ENCODE peak calls at places on chromosomes 7 and 10, in nine cellular contexts. One of them, this sample, is unnamed.

GRCh38 chr10:91006752-91007346 is 86.0 kb upstream of the ANKRD1 start:
- DNase-seq in lower lobe of right lung: no peak
- DNase-seq in fibroblast of the aortic adventitia: no peak
- DNase-seq in fibroblast of the conjunctiva: no peak
- DNase-seq in NCI-H1092: no peak
- DNase-seq in CD8-positive, alpha-beta memory T cell: no peak
- DNase-seq in G401: no peak
- DNase-seq in hepatocyte: no peak
- DNase-seq in COLO829: no peak
- DNase-seq in this sample: no peak

GRCh38 chr7:127683776-127684681 is 32.0 kb downstream of the SND1 start:
- DNase-seq in hepatocyte: no peak
- DNase-seq in fibroblast of the aortic adventitia: peak
- DNase-seq in NCI-H1092: no peak
- DNase-seq in fibroblast of the conjunctiva: peak
- DNase-seq in COLO829: no peak
- DNase-seq in lower lobe of right lung: no peak
- DNase-seq in G401: no peak
- DNase-seq in CD8-positive, alpha-beta memory T cell: no peak
- DNase-seq in this sample: no peak

GRCh38 chr7:156823441-156823840 is 69.5 kb downstream of the LMBR1 start:
- DNase-seq in G401: no peak
- DNase-seq in fibroblast of the conjunctiva: peak
- DNase-seq in CD8-positive, alpha-beta memory T cell: no peak
- DNase-seq in COLO829: no peak
- DNase-seq in NCI-H1092: no peak
- DNase-seq in hepatocyte: no peak
- DNase-seq in lower lobe of right lung: no peak
- DNase-seq in fibroblast of the aortic adventitia: peak
- DNase-seq in this sample: no peak

GRCh38 chr10:15719899-15720634 is at the start of gene ITGA8:
- DNase-seq in G401: no peak
- DNase-seq in lower lobe of right lung: no peak
- DNase-seq in hepatocyte: peak
- DNase-seq in fibroblast of the conjunctiva: no peak
- DNase-seq in CD8-positive, alpha-beta memory T cell: no peak
- DNase-seq in COLO829: no peak
- DNase-seq in fibroblast of the aortic adventitia: peak
- DNase-seq in NCI-H1092: no peak
- DNase-seq in this sample: no peak

GRCh38 chr10:6678211-6678803 is 98.2 kb upstream of the PRKCQ start:
- DNase-seq in lower lobe of right lung: no peak
- DNase-seq in fibroblast of the aortic adventitia: peak
- DNase-seq in G401: peak
- DNase-seq in NCI-H1092: no peak
- DNase-seq in hepatocyte: peak
- DNase-seq in CD8-positive, alpha-beta memory T cell: peak
- DNase-seq in fibroblast of the conjunctiva: peak
- DNase-seq in COLO829: peak
- DNase-seq in this sample: no peak

GRCh38 chr7:118872568-118872967 is 648.1 kb downstream of the ANKRD7 start:
- DNase-seq in NCI-H1092: no peak
- DNase-seq in lower lobe of right lung: no peak
- DNase-seq in G401: no peak
- DNase-seq in hepatocyte: peak
- DNase-seq in fibroblast of the aortic adventitia: no peak
- DNase-seq in COLO829: no peak
- DNase-seq in fibroblast of the conjunctiva: no peak
- DNase-seq in CD8-positive, alpha-beta memory T cell: no peak
- DNase-seq in this sample: no peak

GRCh38 chr7:22001345-22002004 is 55.8 kb upstream of the CDCA7L start:
- DNase-seq in COLO829: peak
- DNase-seq in fibroblast of the aortic adventitia: peak
- DNase-seq in lower lobe of right lung: no peak
- DNase-seq in hepatocyte: peak
- DNase-seq in G401: peak
- DNase-seq in CD8-positive, alpha-beta memory T cell: no peak
- DNase-seq in fibroblast of the conjunctiva: peak
- DNase-seq in NCI-H1092: no peak
- DNase-seq in this sample: peak

GRCh38 chr10:49608925-49609282 is 1.2 kb upstream of the SLC18A3 start:
- DNase-seq in lower lobe of right lung: no peak
- DNase-seq in NCI-H1092: no peak
- DNase-seq in fibroblast of the aortic adventitia: no peak
- DNase-seq in COLO829: no peak
- DNase-seq in hepatocyte: no peak
- DNase-seq in G401: no peak
- DNase-seq in fibroblast of the conjunctiva: no peak
- DNase-seq in CD8-positive, alpha-beta memory T cell: no peak
- DNase-seq in this sample: no peak

GRCh38 chr7:80841566-80842478 is 77.0 kb downstream of the SEMA3C start:
- DNase-seq in fibroblast of the aortic adventitia: no peak
- DNase-seq in NCI-H1092: no peak
- DNase-seq in G401: no peak
- DNase-seq in COLO829: no peak
- DNase-seq in CD8-positive, alpha-beta memory T cell: no peak
- DNase-seq in lower lobe of right lung: no peak
- DNase-seq in fibroblast of the conjunctiva: no peak
- DNase-seq in hepatocyte: no peak
- DNase-seq in this sample: no peak

GRCh38 chr7:64515330-64515729 is 47.5 kb downstream of the ZNF680 start:
- DNase-seq in hepatocyte: no peak
- DNase-seq in fibroblast of the conjunctiva: no peak
- DNase-seq in COLO829: no peak
- DNase-seq in NCI-H1092: no peak
- DNase-seq in lower lobe of right lung: no peak
- DNase-seq in fibroblast of the aortic adventitia: no peak
- DNase-seq in CD8-positive, alpha-beta memory T cell: no peak
- DNase-seq in G401: no peak
- DNase-seq in this sample: no peak

GRCh38 chr10:33927347-33927746 is 592.9 kb upstream of the NRP1 start:
- DNase-seq in CD8-positive, alpha-beta memory T cell: no peak
- DNase-seq in fibroblast of the conjunctiva: no peak
- DNase-seq in hepatocyte: no peak
- DNase-seq in NCI-H1092: no peak
- DNase-seq in lower lobe of right lung: no peak
- DNase-seq in G401: no peak
- DNase-seq in COLO829: peak
- DNase-seq in fibroblast of the aortic adventitia: no peak
- DNase-seq in this sample: no peak

GRCh38 chr10:69715156-69715898 is 85.3 kb downstream of the FAM241B start:
- DNase-seq in fibroblast of the conjunctiva: no peak
- DNase-seq in NCI-H1092: no peak
- DNase-seq in fibroblast of the aortic adventitia: peak
- DNase-seq in lower lobe of right lung: no peak
- DNase-seq in COLO829: no peak
- DNase-seq in CD8-positive, alpha-beta memory T cell: no peak
- DNase-seq in hepatocyte: no peak
- DNase-seq in G401: no peak
- DNase-seq in this sample: no peak

GRCh38 chr10:45308707-45309106 is 6.7 kb downstream of the OR13A1 start:
- DNase-seq in fibroblast of the conjunctiva: no peak
- DNase-seq in hepatocyte: peak
- DNase-seq in COLO829: no peak
- DNase-seq in G401: no peak
- DNase-seq in fibroblast of the aortic adventitia: no peak
- DNase-seq in lower lobe of right lung: no peak
- DNase-seq in NCI-H1092: no peak
- DNase-seq in CD8-positive, alpha-beta memory T cell: no peak
- DNase-seq in this sample: no peak

GRCh38 chr10:92691591-92692084 is 1.9 kb downstream of the HHEX start:
- DNase-seq in fibroblast of the conjunctiva: no peak
- DNase-seq in NCI-H1092: no peak
- DNase-seq in COLO829: no peak
- DNase-seq in CD8-positive, alpha-beta memory T cell: no peak
- DNase-seq in fibroblast of the aortic adventitia: no peak
- DNase-seq in hepatocyte: no peak
- DNase-seq in G401: no peak
- DNase-seq in lower lobe of right lung: peak
- DNase-seq in this sample: no peak

GRCh38 chr10:49257626-49258350 is 41.2 kb upstream of the C10orf71 start:
- DNase-seq in fibroblast of the aortic adventitia: no peak
- DNase-seq in COLO829: no peak
- DNase-seq in lower lobe of right lung: no peak
- DNase-seq in NCI-H1092: no peak
- DNase-seq in fibroblast of the conjunctiva: no peak
- DNase-seq in hepatocyte: no peak
- DNase-seq in G401: no peak
- DNase-seq in CD8-positive, alpha-beta memory T cell: no peak
- DNase-seq in this sample: no peak

GRCh38 chr7:149241695-149242094 is 2.2 kb downstream of the ZNF212 start:
- DNase-seq in lower lobe of right lung: no peak
- DNase-seq in hepatocyte: no peak
- DNase-seq in G401: no peak
- DNase-seq in fibroblast of the conjunctiva: no peak
- DNase-seq in CD8-positive, alpha-beta memory T cell: no peak
- DNase-seq in fibroblast of the aortic adventitia: no peak
- DNase-seq in COLO829: no peak
- DNase-seq in NCI-H1092: no peak
- DNase-seq in this sample: no peak

GRCh38 chr10:51063659-51064535 is 10.4 kb upstream of the PRKG1 start:
- DNase-seq in NCI-H1092: no peak
- DNase-seq in fibroblast of the conjunctiva: peak
- DNase-seq in lower lobe of right lung: no peak
- DNase-seq in G401: peak
- DNase-seq in CD8-positive, alpha-beta memory T cell: no peak
- DNase-seq in fibroblast of the aortic adventitia: peak
- DNase-seq in COLO829: no peak
- DNase-seq in hepatocyte: peak
- DNase-seq in this sample: no peak

GRCh38 chr10:130493021-130493420 is 356.8 kb downstream of the GLRX3 start:
- DNase-seq in COLO829: no peak
- DNase-seq in G401: no peak
- DNase-seq in fibroblast of the conjunctiva: no peak
- DNase-seq in fibroblast of the aortic adventitia: no peak
- DNase-seq in CD8-positive, alpha-beta memory T cell: no peak
- DNase-seq in lower lobe of right lung: no peak
- DNase-seq in NCI-H1092: no peak
- DNase-seq in hepatocyte: no peak
- DNase-seq in this sample: no peak

GRCh38 chr7:29965030-29965429 is 24.6 kb downstream of the SCRN1 start:
- DNase-seq in COLO829: no peak
- DNase-seq in CD8-positive, alpha-beta memory T cell: no peak
- DNase-seq in fibroblast of the aortic adventitia: no peak
- DNase-seq in NCI-H1092: no peak
- DNase-seq in G401: no peak
- DNase-seq in hepatocyte: no peak
- DNase-seq in lower lobe of right lung: no peak
- DNase-seq in fibroblast of the conjunctiva: no peak
- DNase-seq in this sample: no peak

GRCh38 chr10:79255007-79255507 is 92.2 kb upstream of the PPIF start:
- DNase-seq in NCI-H1092: no peak
- DNase-seq in lower lobe of right lung: no peak
- DNase-seq in fibroblast of the aortic adventitia: no peak
- DNase-seq in CD8-positive, alpha-beta memory T cell: no peak
- DNase-seq in hepatocyte: no peak
- DNase-seq in COLO829: no peak
- DNase-seq in G401: no peak
- DNase-seq in fibroblast of the conjunctiva: no peak
- DNase-seq in this sample: no peak

GRCh38 chr10:112953075-112953501 is 3.0 kb downstream of the TCF7L2 start:
- DNase-seq in hepatocyte: peak
- DNase-seq in NCI-H1092: no peak
- DNase-seq in lower lobe of right lung: peak
- DNase-seq in fibroblast of the conjunctiva: no peak
- DNase-seq in fibroblast of the aortic adventitia: peak
- DNase-seq in CD8-positive, alpha-beta memory T cell: no peak
- DNase-seq in G401: no peak
- DNase-seq in COLO829: no peak
- DNase-seq in this sample: no peak